ENCODE peak calls at places on chromosomes 1 and 21, in ten cellular contexts. B is transverse colon, K is left lung, W is WTC11, I is mammary epithelial cell, L is body of pancreas, Q is esophagus squamous epithelium, J is stomach, T is spleen, O is GM13976. C is an unnamed sample.

GRCh38 chr1:94350350-94350924 is 67.8 kb upstream of the ABCD3 start:
- DNase-seq in B (no peak), K (no peak), W (no peak), I (no peak), L (no peak), Q (no peak), J (no peak), T (no peak), O (no peak), C (no peak)

GRCh38 chr1:181038399-181038873 is 4.7 kb downstream of the MR1 start:
- DNase-seq in B (peak), K (no peak), W (peak), I (peak), L (peak), Q (no peak), J (peak), T (no peak), O (peak), C (peak)

GRCh38 chr1:210298936-210299335 is 29.8 kb upstream of the HHAT start:
- DNase-seq in B (no peak), K (no peak), W (no peak), I (no peak), L (no peak), Q (no peak), J (no peak), T (no peak), O (no peak), C (no peak)

GRCh38 chr1:113007706-113008364 is 51.8 kb upstream of the SLC16A1 start:
- DNase-seq in B (no peak), K (no peak), W (no peak), I (peak), L (no peak), Q (no peak), J (no peak), T (no peak), O (no peak), C (no peak)

GRCh38 chr1:3712573-3713535 is 39.4 kb upstream of the CCDC27 start:
- DNase-seq in B (no peak), K (no peak), W (no peak), I (no peak), L (no peak), Q (no peak), J (no peak), T (no peak), O (no peak), C (no peak)

GRCh38 chr1:60564856-60565445 is 491.4 kb upstream of the C1orf87 start:
- DNase-seq in B (no peak), K (no peak), W (no peak), I (no peak), L (no peak), Q (no peak), J (no peak), T (no peak), O (no peak), C (no peak)

GRCh38 chr1:110248746-110249145 is 38.6 kb downstream of the KCNC4 start:
- DNase-seq in B (no peak), K (no peak), W (no peak), I (no peak), L (no peak), Q (no peak), J (no peak), T (peak), O (no peak), C (no peak)

GRCh38 chr1:69738458-69738857 is 170.7 kb downstream of the LRRC7 start:
- DNase-seq in B (no peak), K (no peak), W (no peak), I (no peak), L (no peak), Q (no peak), J (no peak), T (no peak), O (no peak), C (no peak)

GRCh38 chr1:39360726-39361125 is 130.7 kb upstream of the BMP8A start:
- DNase-seq in B (no peak), K (no peak), W (no peak), I (peak), L (no peak), Q (no peak), J (no peak), T (no peak), O (no peak), C (no peak)

GRCh38 chr1:203354246-203354645 is 3.3 kb upstream of the FMOD start:
- DNase-seq in B (no peak), K (no peak), W (no peak), I (no peak), L (no peak), Q (no peak), J (no peak), T (no peak), O (no peak), C (no peak)

GRCh38 chr1:94947453-94947852 is 20.5 kb upstream of the CNN3 start:
- DNase-seq in B (no peak), K (no peak), W (no peak), I (no peak), L (no peak), Q (no peak), J (no peak), T (no peak), O (no peak), C (no peak)

GRCh38 chr1:8947127-8947691 is 1.5 kb downstream of the CA6 start:
- DNase-seq in B (no peak), K (no peak), W (no peak), I (no peak), L (no peak), Q (no peak), J (no peak), T (peak), O (no peak), C (peak)

GRCh38 chr1:186188004-186188539 is 187.0 kb downstream of the TPR start:
- DNase-seq in B (no peak), K (no peak), W (no peak), I (peak), L (no peak), Q (no peak), J (no peak), T (no peak), O (no peak), C (no peak)

GRCh38 chr1:68213843-68214242 is 18.5 kb downstream of the WLS start:
- DNase-seq in B (peak), K (no peak), W (no peak), I (peak), L (peak), Q (no peak), J (peak), T (no peak), O (no peak), C (no peak)

GRCh38 chr1:166511754-166512153 is 327.5 kb upstream of the POGK start:
- DNase-seq in B (no peak), K (no peak), W (no peak), I (peak), L (no peak), Q (no peak), J (no peak), T (no peak), O (no peak), C (no peak)

GRCh38 chr1:210232524-210233215 is at the start of gene SERTAD4:
- DNase-seq in B (peak), K (peak), W (peak), I (peak), L (peak), Q (no peak), J (peak), T (no peak), O (peak), C (peak)

GRCh38 chr21:31514598-31514997 is 144.9 kb upstream of the SOD1 start:
- DNase-seq in B (no peak), K (no peak), W (peak), I (peak), L (peak), Q (no peak), J (no peak), T (no peak), O (no peak), C (peak)

GRCh38 chr21:31505975-31506374 is 153.5 kb upstream of the SOD1 start:
- DNase-seq in B (no peak), K (no peak), W (no peak), I (no peak), L (no peak), Q (no peak), J (no peak), T (no peak), O (no peak), C (no peak)

GRCh38 chr21:31511258-31511657 is 148.2 kb upstream of the SOD1 start:
- DNase-seq in B (no peak), K (no peak), W (no peak), I (no peak), L (no peak), Q (no peak), J (no peak), T (no peak), O (no peak), C (no peak)

GRCh38 chr21:31503939-31504338 is 155.6 kb upstream of the SOD1 start:
- DNase-seq in B (no peak), K (no peak), W (no peak), I (peak), L (no peak), Q (no peak), J (no peak), T (no peak), O (no peak), C (no peak)

DNA sequence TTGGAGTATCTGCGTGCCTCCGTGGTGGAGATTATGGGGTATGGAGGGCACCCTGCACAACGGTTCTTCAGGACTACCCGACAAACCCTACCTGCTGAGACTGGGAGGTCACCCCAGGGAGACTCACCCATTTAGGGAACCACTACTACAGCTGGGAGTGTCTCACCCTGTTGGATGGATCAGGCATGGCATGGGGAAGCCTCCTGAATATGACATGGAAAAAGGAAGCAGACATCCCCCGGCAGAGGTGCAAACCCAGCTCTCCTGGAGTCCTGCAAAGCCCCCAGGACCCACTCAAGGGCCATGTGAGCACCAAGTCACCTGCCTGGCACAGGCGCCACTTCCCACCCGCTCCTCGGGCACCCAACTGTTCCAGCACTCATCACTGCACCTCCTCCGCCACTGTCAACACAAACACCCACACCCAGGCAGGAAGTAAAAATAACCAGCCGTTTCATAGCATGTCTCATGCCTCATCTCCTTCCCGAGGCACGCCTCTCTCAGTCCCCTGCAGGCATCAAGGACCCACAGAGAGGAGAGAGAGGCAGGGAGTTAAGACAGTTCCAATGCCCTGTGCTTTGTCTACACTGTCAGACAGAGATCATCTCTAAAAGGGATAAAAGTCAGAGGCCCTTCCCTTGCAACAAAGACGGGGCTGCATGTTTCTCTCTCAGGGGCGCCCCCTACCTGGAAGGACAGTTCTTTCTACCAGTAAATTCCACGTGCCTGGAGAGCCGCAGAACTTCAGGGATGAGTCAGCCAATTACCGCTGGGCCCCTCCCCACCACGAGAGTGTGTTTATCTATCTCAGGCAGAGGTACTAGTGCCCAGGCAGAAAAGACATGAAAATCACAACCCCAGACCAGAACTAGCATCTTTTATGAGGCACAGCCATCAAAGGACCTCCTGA is 150.1 kb upstream of the SOD1 start:
- DNase-seq in B (peak), K (no peak), W (peak), I (peak), L (no peak), Q (no peak), J (no peak), T (no peak), O (peak), C (peak)
- TF ChIP-seq CTCF in B (no peak), K (no peak), W (peak), I (no peak), L (no peak), Q (peak), J (no peak), T (no peak), O (no peak), C (peak)

DNA sequence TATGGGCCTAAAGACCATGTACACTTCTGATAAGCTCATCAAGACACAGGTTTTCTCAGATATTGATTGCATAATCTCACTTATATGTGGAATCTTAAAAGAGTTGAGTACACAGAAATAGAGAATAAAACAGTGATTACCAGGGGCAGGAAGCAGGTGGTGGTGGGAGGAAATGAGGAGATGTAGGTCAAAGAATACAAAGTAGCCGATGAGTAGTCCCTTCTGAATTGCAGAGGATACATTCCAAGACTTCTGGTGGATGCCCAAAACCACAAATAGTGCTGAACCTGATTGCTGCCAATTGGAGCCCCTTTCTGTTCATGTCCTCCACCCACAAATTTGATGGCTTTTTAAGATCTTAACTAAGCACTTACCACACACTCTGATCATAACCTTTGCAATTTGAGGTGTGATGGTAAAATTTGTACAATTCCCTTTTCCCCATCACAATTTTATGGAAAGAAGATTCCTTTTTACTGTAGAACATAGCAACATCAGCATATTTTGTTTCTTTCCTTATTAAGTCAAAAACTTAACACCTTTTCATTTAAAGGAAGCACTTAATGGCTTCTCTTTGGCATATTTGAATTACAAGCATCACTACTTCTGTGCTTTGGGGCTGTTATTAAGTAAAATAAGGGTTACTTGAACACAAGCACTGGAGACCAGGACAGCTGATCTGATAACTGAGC is 3.4 kb upstream of the CD1B start:
- DNase-seq in B (no peak), K (no peak), W (no peak), I (no peak), L (no peak), Q (no peak), J (no peak), T (no peak), O (no peak), C (no peak)
- TF ChIP-seq CTCF in B (no peak), K (no peak), W (no peak), I (no peak), L (no peak), Q (no peak), J (no peak), T (no peak), O (no peak), C (no peak)

DNA sequence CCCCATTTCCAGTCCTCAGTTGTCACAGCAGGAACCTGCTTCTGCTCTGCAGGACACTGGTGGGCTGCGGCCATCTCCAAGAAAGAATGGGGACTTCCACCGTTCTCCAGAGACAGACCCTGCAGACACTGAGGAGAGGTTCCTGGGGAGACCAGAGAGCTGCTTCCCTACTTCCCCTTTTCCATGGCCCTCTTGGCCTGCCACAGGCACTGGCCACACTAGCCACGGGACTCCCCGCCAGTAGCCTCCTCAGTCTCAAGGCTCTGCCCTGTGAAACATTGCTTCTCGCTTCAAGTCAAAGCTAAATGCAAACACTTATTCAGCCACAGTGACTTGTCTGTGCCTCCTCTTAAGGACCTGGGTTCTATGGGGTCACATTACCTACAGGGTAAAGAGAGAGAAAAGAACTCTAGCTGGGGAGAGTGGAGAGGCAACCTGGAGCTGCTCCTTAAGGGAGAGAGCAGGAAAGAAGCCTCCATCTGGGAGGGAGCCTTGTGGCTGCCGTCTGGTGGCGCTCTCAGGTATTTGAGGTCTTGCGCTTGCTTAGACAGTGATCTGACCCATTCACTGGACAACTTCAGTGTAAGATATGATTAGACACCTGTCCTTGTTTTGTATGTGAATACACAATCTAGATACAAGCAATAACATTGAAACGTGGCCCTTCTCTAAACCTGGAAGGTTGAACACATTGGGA is 5.4 kb upstream of the SLAMF8 start:
- DNase-seq in B (no peak), K (no peak), W (peak), I (no peak), L (no peak), Q (no peak), J (no peak), T (no peak), O (no peak), C (no peak)
- TF ChIP-seq CTCF in B (no peak), K (no peak), W (no peak), I (no peak), L (no peak), Q (no peak), J (no peak), T (no peak), O (peak), C (no peak)

GRCh38 chr1:152495066-152495675 is 15.4 kb upstream of the LCE5A start:
- DNase-seq in B (peak), K (no peak), W (no peak), I (no peak), L (no peak), Q (no peak), J (no peak), T (no peak), O (peak), C (no peak)
- TF ChIP-seq CTCF in B (peak), K (peak), W (peak), I (peak), L (no peak), Q (peak), J (no peak), T (no peak), O (peak), C (no peak)

DNA sequence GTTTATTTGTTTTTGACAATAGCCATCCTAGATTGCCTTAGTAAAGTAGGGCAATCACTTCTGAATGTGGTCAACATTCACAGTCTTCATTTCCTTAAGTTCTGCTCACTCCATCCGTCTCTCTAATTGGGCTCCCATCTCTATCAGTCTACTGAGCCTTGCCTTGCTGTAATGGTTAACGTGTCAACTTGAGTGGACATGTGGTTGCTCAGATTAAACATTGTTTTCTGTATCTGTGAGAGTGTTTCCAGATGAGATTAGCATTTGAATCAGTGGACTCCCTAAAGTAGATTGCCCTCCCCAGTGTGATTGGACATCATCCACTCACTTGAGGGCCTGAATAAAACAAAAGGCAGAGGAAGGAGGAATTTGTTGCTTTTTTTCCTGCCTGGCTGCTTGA is 26.4 kb downstream of the C1orf216 start:
- DNase-seq in B (no peak), K (no peak), W (no peak), I (no peak), L (no peak), Q (no peak), J (no peak), T (no peak), O (no peak), C (no peak)
- TF ChIP-seq CTCF in B (no peak), K (no peak), W (no peak), I (no peak), L (no peak), Q (no peak), J (no peak), T (no peak), O (no peak), C (no peak)